ENCODE peak calls at places on chromosomes 6 and 20, in six cellular contexts. One of them, this sample, is unnamed.

GRCh38 chr6:156889469-156889868 is 112.3 kb downstream of the ARID1B start:
- DNase-seq in stomach: no peak
- DNase-seq in coronary artery: no peak
- DNase-seq in HepG2: no peak
- DNase-seq in iPS DF 6.9: no peak
- DNase-seq in epithelial cell of prostate: no peak
- DNase-seq in this sample: no peak

GRCh38 chr6:85594197-85594930 is 706 bp upstream of the SNX14 start:
- DNase-seq in iPS DF 6.9: no peak
- DNase-seq in coronary artery: no peak
- DNase-seq in HepG2: no peak
- DNase-seq in epithelial cell of prostate: no peak
- DNase-seq in stomach: no peak
- DNase-seq in this sample: peak; percentile 49

GRCh38 chr20:21681932-21682318 is 23.5 kb upstream of the PAX1 start:
- DNase-seq in iPS DF 6.9: no peak
- DNase-seq in epithelial cell of prostate: no peak
- DNase-seq in stomach: no peak
- DNase-seq in coronary artery: no peak
- DNase-seq in HepG2: no peak
- DNase-seq in this sample: no peak

GRCh38 chr6:20801595-20801994 is 267.3 kb downstream of the CDKAL1 start:
- DNase-seq in iPS DF 6.9: no peak
- DNase-seq in coronary artery: no peak
- DNase-seq in epithelial cell of prostate: no peak
- DNase-seq in HepG2: no peak
- DNase-seq in stomach: no peak
- DNase-seq in this sample: no peak

GRCh38 chr6:147468634-147469033 is 39.9 kb upstream of the SAMD5 start:
- DNase-seq in coronary artery: no peak
- DNase-seq in epithelial cell of prostate: no peak
- DNase-seq in iPS DF 6.9: no peak
- DNase-seq in HepG2: no peak
- DNase-seq in stomach: no peak
- DNase-seq in this sample: no peak

GRCh38 chr20:5164645-5165399 is 38.0 kb downstream of the CDS2 start:
- DNase-seq in HepG2: no peak
- DNase-seq in iPS DF 6.9: no peak
- DNase-seq in coronary artery: no peak
- DNase-seq in epithelial cell of prostate: no peak
- DNase-seq in stomach: no peak
- DNase-seq in this sample: no peak

GRCh38 chr6:137339929-137340559 is 120.9 kb upstream of the IFNGR1 start:
- DNase-seq in coronary artery: no peak
- DNase-seq in HepG2: no peak
- DNase-seq in stomach: no peak
- DNase-seq in epithelial cell of prostate: no peak
- DNase-seq in iPS DF 6.9: no peak
- DNase-seq in this sample: peak; percentile 44

GRCh38 chr6:73560853-73561407 is 40.1 kb upstream of the EEF1A1 start:
- DNase-seq in epithelial cell of prostate: no peak
- DNase-seq in HepG2: no peak
- DNase-seq in coronary artery: no peak
- DNase-seq in stomach: no peak
- DNase-seq in iPS DF 6.9: no peak
- DNase-seq in this sample: no peak

GRCh38 chr6:109739671-109740070 is 48.6 kb downstream of the FIG4 start:
- DNase-seq in HepG2: no peak
- DNase-seq in coronary artery: no peak
- DNase-seq in stomach: no peak
- DNase-seq in iPS DF 6.9: no peak
- DNase-seq in epithelial cell of prostate: no peak
- DNase-seq in this sample: no peak

GRCh38 chr20:33693741-33694645 is 7.8 kb upstream of the E2F1 start:
- DNase-seq in stomach: no peak
- DNase-seq in coronary artery: peak; percentile 79
- DNase-seq in epithelial cell of prostate: no peak
- DNase-seq in iPS DF 6.9: no peak
- DNase-seq in HepG2: no peak
- DNase-seq in this sample: no peak

GRCh38 chr6:159959976-159960384 is 8.9 kb upstream of the IGF2R start:
- DNase-seq in iPS DF 6.9: no peak
- DNase-seq in HepG2: no peak
- DNase-seq in stomach: no peak
- DNase-seq in coronary artery: no peak
- DNase-seq in epithelial cell of prostate: no peak
- DNase-seq in this sample: no peak

GRCh38 chr20:51697119-51697826 is 70.9 kb downstream of the ATP9A start:
- DNase-seq in epithelial cell of prostate: no peak
- DNase-seq in coronary artery: no peak
- DNase-seq in iPS DF 6.9: no peak
- DNase-seq in stomach: no peak
- DNase-seq in HepG2: no peak
- DNase-seq in this sample: peak; percentile 12

GRCh38 chr20:58892932-58893224 is 40.4 kb downstream of the GNAS start:
- DNase-seq in HepG2: no peak
- DNase-seq in epithelial cell of prostate: no peak
- DNase-seq in coronary artery: no peak
- DNase-seq in iPS DF 6.9: no peak
- DNase-seq in stomach: no peak
- DNase-seq in this sample: no peak

GRCh38 chr6:149176971-149177667 is 140.4 kb upstream of the TAB2 start:
- DNase-seq in coronary artery: no peak
- DNase-seq in iPS DF 6.9: no peak
- DNase-seq in epithelial cell of prostate: no peak
- DNase-seq in HepG2: peak; percentile 84
- DNase-seq in stomach: peak; percentile 58
- DNase-seq in this sample: no peak

GRCh38 chr20:50982372-50982771 is 23.8 kb downstream of the MOCS3 start:
- DNase-seq in stomach: peak; percentile 60
- DNase-seq in iPS DF 6.9: no peak
- DNase-seq in coronary artery: no peak
- DNase-seq in HepG2: peak; percentile 37
- DNase-seq in epithelial cell of prostate: peak; percentile 72
- DNase-seq in this sample: peak; percentile 88

GRCh38 chr20:33894798-33895197 is 83.7 kb downstream of the CHMP4B start:
- DNase-seq in iPS DF 6.9: no peak
- DNase-seq in coronary artery: no peak
- DNase-seq in HepG2: no peak
- DNase-seq in stomach: no peak
- DNase-seq in epithelial cell of prostate: no peak
- DNase-seq in this sample: no peak

GRCh38 chr6:63787021-63787420 is 151.4 kb downstream of the PHF3 start:
- DNase-seq in iPS DF 6.9: no peak
- DNase-seq in epithelial cell of prostate: no peak
- DNase-seq in stomach: no peak
- DNase-seq in coronary artery: no peak
- DNase-seq in HepG2: no peak
- DNase-seq in this sample: no peak

GRCh38 chr6:145212807-145213206 is 522.5 kb downstream of the EPM2A start:
- DNase-seq in stomach: no peak
- DNase-seq in epithelial cell of prostate: no peak
- DNase-seq in iPS DF 6.9: no peak
- DNase-seq in HepG2: no peak
- DNase-seq in coronary artery: no peak
- DNase-seq in this sample: no peak

GRCh38 chr20:25281541-25281991 is 33.7 kb downstream of the PYGB start:
- DNase-seq in epithelial cell of prostate: no peak
- DNase-seq in iPS DF 6.9: no peak
- DNase-seq in stomach: peak; percentile 38
- DNase-seq in HepG2: no peak
- DNase-seq in coronary artery: no peak
- DNase-seq in this sample: no peak

GRCh38 chr6:30749554-30750378 is 5.4 kb upstream of the IER3 start:
- DNase-seq in coronary artery: no peak
- DNase-seq in iPS DF 6.9: no peak
- DNase-seq in HepG2: peak; percentile 65
- DNase-seq in epithelial cell of prostate: no peak
- DNase-seq in stomach: peak; percentile 84
- DNase-seq in this sample: peak; percentile 89
- H3K27ac ChIP-seq in coronary artery: no peak overlapping the region
- H3K27ac ChIP-seq in iPS DF 6.9: no peak overlapping the region
- H3K27ac ChIP-seq in HepG2: peak overlapping the region; percentile 76
- H3K27ac ChIP-seq in epithelial cell of prostate: peak overlapping the region; percentile 100
- H3K27ac ChIP-seq in stomach: peak overlapping the region; percentile 82
- H3K27ac ChIP-seq in this sample: peak overlapping the region; percentile 99

DNA sequence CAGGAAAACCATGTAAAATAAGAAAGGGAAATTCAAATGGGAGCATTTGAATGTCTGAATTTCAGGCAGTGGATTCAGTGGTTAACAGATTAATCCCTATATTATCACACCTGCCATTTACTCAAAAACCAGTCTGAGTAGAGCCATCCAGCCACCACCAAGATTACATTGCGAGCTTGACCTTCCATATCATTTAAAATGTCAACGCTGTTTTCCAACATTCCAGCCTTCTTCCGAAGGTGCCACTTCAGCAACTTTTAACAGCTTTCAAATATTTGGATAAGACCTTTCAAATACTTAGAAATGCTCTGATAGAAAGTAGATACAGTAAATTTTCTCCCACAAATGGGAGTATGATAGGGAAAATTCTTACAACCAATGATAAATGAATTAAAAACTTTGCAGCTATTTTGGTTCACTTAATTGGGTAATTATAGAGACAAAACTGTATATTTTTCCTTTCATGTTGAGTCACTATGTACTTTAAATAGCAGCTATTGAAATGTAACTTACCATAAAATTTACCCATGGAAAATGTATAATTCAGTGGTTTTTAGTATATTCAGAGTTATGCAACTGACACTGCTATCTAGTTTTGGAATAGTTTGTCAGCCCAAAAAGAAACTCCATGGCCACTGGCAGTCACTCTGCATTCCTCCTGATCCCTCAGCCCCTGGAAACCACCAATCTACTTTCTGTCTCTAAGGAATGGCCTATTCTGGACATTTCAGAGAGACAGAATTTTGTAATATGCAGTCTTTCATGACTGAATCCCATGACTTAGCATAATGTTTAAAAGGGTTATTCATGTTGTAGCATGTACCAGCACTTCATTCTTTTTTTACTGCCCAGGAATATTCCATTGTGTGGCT is 21.6 kb downstream of the EZR start:
- DNase-seq in stomach: peak; percentile 24
- DNase-seq in HepG2: no peak
- DNase-seq in iPS DF 6.9: no peak
- DNase-seq in epithelial cell of prostate: no peak
- DNase-seq in coronary artery: no peak
- DNase-seq in this sample: no peak
- H3K27ac ChIP-seq in stomach: peak overlapping the region; percentile 34
- H3K27ac ChIP-seq in HepG2: no peak overlapping the region
- H3K27ac ChIP-seq in iPS DF 6.9: no peak overlapping the region
- H3K27ac ChIP-seq in epithelial cell of prostate: peak overlapping the region; percentile 54
- H3K27ac ChIP-seq in coronary artery: peak overlapping the region; percentile 61
- H3K27ac ChIP-seq in this sample: no peak overlapping the region

GRCh38 chr6:129673758-129674157 is 36.2 kb downstream of the ARHGAP18 start:
- DNase-seq in epithelial cell of prostate: no peak
- DNase-seq in HepG2: no peak
- DNase-seq in iPS DF 6.9: no peak
- DNase-seq in coronary artery: no peak
- DNase-seq in stomach: no peak
- DNase-seq in this sample: no peak
- H3K27ac ChIP-seq in epithelial cell of prostate: peak overlapping the region; percentile 89
- H3K27ac ChIP-seq in HepG2: peak overlapping the region; percentile 33
- H3K27ac ChIP-seq in iPS DF 6.9: no peak overlapping the region
- H3K27ac ChIP-seq in coronary artery: peak overlapping the region; percentile 22
- H3K27ac ChIP-seq in stomach: peak overlapping the region; percentile 64
- H3K27ac ChIP-seq in this sample: peak overlapping the region; percentile 6

DNA sequence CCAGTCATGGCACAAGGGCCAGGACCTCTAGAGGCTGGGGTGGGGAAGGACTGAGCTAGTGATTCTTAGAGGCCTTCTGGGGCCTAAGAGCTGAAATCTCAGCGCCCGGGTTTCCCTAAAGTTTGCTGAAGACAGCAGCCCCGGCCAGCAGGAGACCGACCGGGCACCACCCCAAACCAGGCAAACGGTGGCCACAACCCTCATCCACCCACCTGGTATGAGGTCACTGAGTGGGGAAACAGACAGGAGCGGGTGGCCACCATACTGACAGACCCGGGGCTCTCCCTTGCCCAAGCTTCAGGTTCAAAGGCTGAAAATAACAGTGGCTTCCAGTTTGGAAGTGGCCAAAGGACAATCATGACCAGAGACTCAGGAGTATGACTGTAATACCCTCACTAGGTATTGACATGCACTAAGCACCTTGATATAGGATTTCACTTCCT is 35.0 kb upstream of the ID1 start:
- DNase-seq in stomach: no peak
- DNase-seq in HepG2: peak; percentile 44
- DNase-seq in iPS DF 6.9: no peak
- DNase-seq in coronary artery: no peak
- DNase-seq in epithelial cell of prostate: no peak
- DNase-seq in this sample: no peak
- H3K27ac ChIP-seq in stomach: peak overlapping the region; percentile 97
- H3K27ac ChIP-seq in HepG2: peak overlapping the region; percentile 57
- H3K27ac ChIP-seq in iPS DF 6.9: no peak overlapping the region
- H3K27ac ChIP-seq in coronary artery: peak overlapping the region; percentile 27
- H3K27ac ChIP-seq in epithelial cell of prostate: peak overlapping the region; percentile 99
- H3K27ac ChIP-seq in this sample: no peak overlapping the region

GRCh38 chr6:122996797-122997520 is 924 bp downstream of the CLVS2 start:
- DNase-seq in stomach: no peak
- DNase-seq in HepG2: no peak
- DNase-seq in epithelial cell of prostate: no peak
- DNase-seq in coronary artery: no peak
- DNase-seq in iPS DF 6.9: no peak
- DNase-seq in this sample: no peak

GRCh38 chr6:122997541-122998150 is 1.6 kb downstream of the CLVS2 start:
- DNase-seq in coronary artery: no peak
- DNase-seq in stomach: no peak
- DNase-seq in HepG2: no peak
- DNase-seq in iPS DF 6.9: no peak
- DNase-seq in epithelial cell of prostate: no peak
- DNase-seq in this sample: no peak

GRCh38 chr6:122995930-122996796 is at the start of gene CLVS2:
- DNase-seq in iPS DF 6.9: no peak
- DNase-seq in coronary artery: no peak
- DNase-seq in epithelial cell of prostate: no peak
- DNase-seq in stomach: no peak
- DNase-seq in HepG2: no peak
- DNase-seq in this sample: no peak

GRCh38 chr6:123000244-123000770 is 4.3 kb downstream of the CLVS2 start:
- DNase-seq in stomach: no peak
- DNase-seq in iPS DF 6.9: no peak
- DNase-seq in HepG2: no peak
- DNase-seq in coronary artery: no peak
- DNase-seq in epithelial cell of prostate: no peak
- DNase-seq in this sample: no peak

GRCh38 chr6:122998403-122998965 is 2.4 kb downstream of the CLVS2 start:
- DNase-seq in epithelial cell of prostate: no peak
- DNase-seq in coronary artery: no peak
- DNase-seq in iPS DF 6.9: no peak
- DNase-seq in HepG2: no peak
- DNase-seq in stomach: no peak
- DNase-seq in this sample: no peak
- H3K27ac ChIP-seq in epithelial cell of prostate: no peak overlapping the region
- H3K27ac ChIP-seq in coronary artery: no peak overlapping the region
- H3K27ac ChIP-seq in iPS DF 6.9: no peak overlapping the region
- H3K27ac ChIP-seq in HepG2: no peak overlapping the region
- H3K27ac ChIP-seq in stomach: no peak overlapping the region
- H3K27ac ChIP-seq in this sample: no peak overlapping the region